ENCODE peak calls at places on chromosomes 4 and X, in eight cellular contexts. R, Z, C, T, Y, B, P and Q are unnamed samples. For H3K27me3, the result is how much of the 10 kb centered on the place peaks cover.

GRCh38 chr4:153014460-153014859 is 78.3 kb downstream of the FHDC1 start:
- DNase-seq in R (no peak), Z (no peak), C (no peak), T (no peak), Y (no peak), B (no peak), P (peak), Q (no peak)

GRCh38 chr4:36394352-36394903 is 113.0 kb downstream of the DTHD1 start:
- DNase-seq in R (no peak), Z (no peak), C (no peak), T (peak), Y (no peak), B (no peak), P (no peak), Q (no peak)

GRCh38 chr4:18593297-18594002 is 571.9 kb upstream of the LCORL start:
- DNase-seq in R (peak), Z (peak), C (peak), T (peak), Y (peak), B (peak), P (peak), Q (peak)

GRCh38 chr4:137601924-137602323 is 69.6 kb upstream of the PCDH18 start:
- DNase-seq in R (no peak), Z (no peak), C (no peak), T (no peak), Y (peak), B (peak), P (peak), Q (no peak)

GRCh38 chr4:1856920-1857699 is 1.2 kb upstream of the LETM1 start:
- DNase-seq in R (no peak), Z (no peak), C (peak), T (no peak), Y (no peak), B (no peak), P (no peak), Q (peak)

GRCh38 chr4:163161536-163162205 is 5.0 kb downstream of the NAF1 start:
- DNase-seq in R (no peak), Z (peak), C (no peak), T (no peak), Y (peak), B (peak), P (peak), Q (no peak)

GRCh38 chrX:10387011-10387410 is 230.2 kb downstream of the CLCN4 start:
- DNase-seq in R (no peak), Z (no peak), C (no peak), T (no peak), Y (peak), B (peak), P (peak), Q (no peak)

GRCh38 chrX:147403075-147403474 is 508.6 kb upstream of the FMR1 start:
- DNase-seq in R (no peak), Z (no peak), C (no peak), T (no peak), Y (no peak), B (no peak), P (no peak), Q (no peak)

GRCh38 chrX:74835566-74835965 is 89.7 kb downstream of the NEXMIF start:
- DNase-seq in R (no peak), Z (no peak), C (no peak), T (no peak), Y (no peak), B (no peak), P (no peak), Q (no peak)

DNA sequence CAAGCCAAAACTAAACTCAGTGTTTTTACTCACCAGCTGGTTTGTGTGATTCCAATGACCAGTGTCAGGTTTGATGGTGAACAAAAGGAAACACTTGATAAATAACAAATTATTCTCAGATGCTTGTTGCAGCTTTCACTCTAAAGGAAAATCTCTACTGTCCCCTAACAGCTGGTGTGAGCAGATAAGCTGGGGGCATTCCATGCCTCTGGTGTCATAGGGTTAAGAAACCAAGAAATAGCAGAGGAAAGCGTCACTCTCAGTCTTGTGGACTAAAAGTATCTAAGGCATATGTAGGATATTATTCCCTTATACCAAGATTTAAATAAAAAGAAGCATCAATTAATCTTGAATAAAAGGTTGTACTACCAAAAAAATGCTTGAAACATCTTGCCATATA is 24.3 kb downstream of the TRPC5 start:
- DNase-seq in R (no peak), Z (no peak), C (no peak), T (no peak), Y (peak), B (peak), P (peak), Q (no peak)
- H3K9ac ChIP-seq in R (no peak), Z (no peak), C (no peak), T (no peak), Y (no peak), B (no peak), P (no peak), Q (no peak)

GRCh38 chrX:23616361-23616760 is 50.9 kb upstream of the PRDX4 start:
- DNase-seq in R (no peak), Z (peak), C (peak), T (no peak), Y (peak), B (peak), P (peak), Q (no peak)
- TF ChIP-seq CTCF in R (peak), Z (peak), C (peak), T (peak), Y (peak), B (peak), P (peak), Q (peak)

GRCh38 chr4:41217373-41217772 is 3.0 kb upstream of the APBB2 start:
- DNase-seq in R (no peak), Z (no peak), C (no peak), T (no peak), Y (no peak), B (no peak), P (no peak), Q (no peak)

GRCh38 chr4:41217020-41217333 is 2.6 kb upstream of the APBB2 start:
- DNase-seq in R (no peak), Z (no peak), C (no peak), T (no peak), Y (no peak), B (no peak), P (no peak), Q (no peak)

GRCh38 chr4:41216294-41217019 is 2.1 kb upstream of the APBB2 start:
- DNase-seq in R (peak), Z (peak), C (peak), T (peak), Y (peak), B (peak), P (peak), Q (peak)

GRCh38 chr4:41215155-41215554 is 813 bp upstream of the APBB2 start:
- DNase-seq in R (no peak), Z (peak), C (no peak), T (no peak), Y (no peak), B (no peak), P (no peak), Q (peak)

GRCh38 chr4:41215969-41216293 is 1.6 kb upstream of the APBB2 start:
- DNase-seq in R (no peak), Z (peak), C (no peak), T (no peak), Y (no peak), B (no peak), P (no peak), Q (no peak)
- H3K27me3 ChIP-seq in R (under half), Z (under half), C (under half), T (under half), Y (under half), B (under half), P (under half), Q (under half)

DNA sequence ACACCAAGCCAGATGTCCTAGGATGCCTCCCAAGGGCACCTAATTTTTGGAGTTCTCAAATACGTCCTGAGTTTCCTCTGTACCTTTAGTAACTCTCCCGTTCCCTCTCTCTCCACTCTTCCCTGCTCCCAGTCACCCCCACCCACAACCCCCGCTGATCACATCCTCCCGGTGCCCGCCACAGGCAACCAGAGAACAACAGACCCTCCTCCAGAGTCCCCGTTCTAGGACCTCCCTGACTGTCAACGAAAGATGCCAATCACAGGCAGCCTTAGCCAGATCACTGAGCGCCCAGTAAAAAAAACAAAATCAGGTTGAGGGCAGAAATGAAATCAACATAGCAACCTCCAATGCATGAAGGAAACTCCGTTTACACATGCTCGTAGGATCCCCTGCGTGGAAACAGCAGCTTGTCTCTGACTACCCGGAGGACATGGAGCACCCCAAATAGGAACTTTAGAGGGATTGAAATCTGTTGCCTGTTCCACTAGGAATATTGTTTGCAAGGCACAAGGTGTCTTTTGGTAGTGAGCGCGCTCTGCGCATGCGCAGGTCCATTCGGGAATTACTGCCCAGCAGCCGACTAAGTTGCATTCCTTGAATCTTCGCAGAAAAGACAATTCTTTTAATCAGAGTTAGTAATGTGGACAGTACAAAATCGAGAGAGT is at the start of gene GABRB1:
- DNase-seq in R (peak), Z (peak), C (peak), T (no peak), Y (peak), B (peak), P (peak), Q (peak)
- H3K9ac ChIP-seq in R (peak), Z (no peak), C (no peak), T (no peak), Y (no peak), B (peak), P (peak), Q (peak)

GRCh38 chr4:103201254-103201653 is 3.1 kb upstream of the CENPE start:
- DNase-seq in R (no peak), Z (no peak), C (no peak), T (no peak), Y (no peak), B (no peak), P (no peak), Q (no peak)

GRCh38 chr4:103199009-103199408 is 866 bp upstream of the CENPE start:
- DNase-seq in R (no peak), Z (no peak), C (no peak), T (no peak), Y (no peak), B (no peak), P (no peak), Q (no peak)

GRCh38 chr4:103201724-103202123 is 3.6 kb upstream of the CENPE start:
- DNase-seq in R (no peak), Z (no peak), C (peak), T (no peak), Y (no peak), B (no peak), P (no peak), Q (no peak)

GRCh38 chr4:103197765-103198110 is 405 bp downstream of the CENPE start:
- DNase-seq in R (no peak), Z (no peak), C (no peak), T (peak), Y (no peak), B (peak), P (no peak), Q (no peak)

GRCh38 chr4:103198111-103198765 is at the start of gene CENPE:
- DNase-seq in R (peak), Z (peak), C (peak), T (peak), Y (peak), B (peak), P (peak), Q (peak)
- TF ChIP-seq CTCF in R (no peak), Z (no peak), C (no peak), T (no peak), Y (no peak), B (no peak), P (no peak), Q (no peak)